ENCODE peak calls at places on chromosomes 16 and 17, in seven cellular contexts. G is neuronal stem cell; D is amniotic epithelial cell; S is body of pancreas; F is mucosa of gallbladder; J is RWPE1; Q is activated naive CD4-positive, alpha-beta T cell treated with anti-CD3 and anti-CD28 coated beads, Interleukin-2, amount 10 ng/mL, durations not matched to agents 7 days and 5 days. C is an unnamed sample.

GRCh38 chr17:945672-946071 is 33.9 kb downstream of the NXN start:
- DNase-seq in D (no peak), S (no peak), J (no peak), Q (no peak), F (no peak), G (no peak), C (no peak)

GRCh38 chr16:10388987-10389386 is 3.1 kb downstream of the ATF7IP2 start:
- DNase-seq in D (no peak), G (no peak), F (no peak), J (no peak), Q (no peak), S (no peak), C (no peak)

GRCh38 chr17:62178579-62178978 is 113.5 kb upstream of the MED13 start:
- DNase-seq in J (peak), D (peak), G (no peak), Q (no peak), F (no peak), S (no peak), C (no peak)

GRCh38 chr17:29019475-29020181 is 13.8 kb upstream of the SEZ6 start:
- DNase-seq in Q (no peak), F (no peak), G (no peak), J (no peak), S (peak), D (no peak), C (peak)

GRCh38 chr17:63544467-63545301 is 5.6 kb upstream of the DCAF7 start:
- DNase-seq in F (no peak), S (no peak), G (no peak), J (no peak), D (no peak), Q (no peak), C (no peak)

GRCh38 chr17:3532106-3532858 is 25.3 kb downstream of the TRPV3 start:
- DNase-seq in G (no peak), Q (no peak), J (no peak), D (no peak), F (no peak), S (no peak), C (no peak)

GRCh38 chr16:9042943-9043680 is 48.3 kb upstream of the HAPSTR1 start:
- DNase-seq in S (no peak), F (no peak), D (peak), Q (no peak), J (no peak), G (no peak), C (no peak)

GRCh38 chr16:49460786-49461470 is 87.3 kb downstream of the C16orf78 start:
- DNase-seq in G (no peak), F (no peak), J (no peak), S (no peak), Q (no peak), D (no peak), C (no peak)

GRCh38 chr17:66964930-66965800 is 658 bp downstream of the CACNG4 start:
- DNase-seq in Q (peak), J (peak), F (no peak), D (no peak), S (peak), G (no peak), C (no peak)

GRCh38 chr17:57326764-57327163 is 70.4 kb downstream of the MSI2 start:
- DNase-seq in J (no peak), G (no peak), S (no peak), Q (no peak), D (no peak), F (no peak), C (no peak)

GRCh38 chr17:44971776-44972483 is 3.8 kb upstream of the C1QL1 start:
- DNase-seq in J (peak), S (no peak), G (no peak), F (no peak), Q (no peak), D (peak), C (no peak)

GRCh38 chr17:75036643-75037268 is 10.0 kb downstream of the ATP5PD start:
- DNase-seq in Q (peak), D (peak), F (peak), S (peak), G (no peak), J (peak), C (peak)